ENCODE peak calls at places on chromosomes 3 and 15, in seven cellular contexts. L is AG20443, F is K562, X is EH, N is C1 segment of cervical spinal cord, M is GOT3, R is NCI-H69. G is an unnamed sample.

GRCh38 chr3:88114878-88115549 is 34.7 kb upstream of the C3orf38 start:
- DNase-seq in L (no peak), F (no peak), X (no peak), N (no peak), M (no peak), R (no peak), G (no peak)

GRCh38 chr3:79040701-79041100 is 727.1 kb downstream of the ROBO1 start:
- DNase-seq in L (peak; percentile 76), F (no peak), X (peak; percentile 86), N (no peak), M (no peak), R (no peak), G (peak; percentile 73)

GRCh38 chr3:167909443-167910287 is 174.1 kb downstream of the SERPINI1 start:
- DNase-seq in L (no peak), F (no peak), X (no peak), N (no peak), M (no peak), R (no peak), G (no peak)

GRCh38 chr3:12796171-12797123 is at the start of gene CAND2:
- DNase-seq in L (peak; percentile 78), F (peak; percentile 78), X (peak; percentile 55), N (no peak), M (no peak), R (peak; percentile 74), G (peak; percentile 71)

GRCh38 chr3:15290731-15291130 is 41.7 kb downstream of the SH3BP5 start:
- DNase-seq in L (no peak), F (no peak), X (no peak), N (no peak), M (no peak), R (no peak), G (no peak)

GRCh38 chr3:99639579-99639978 is 1.2 kb downstream of the COL8A1 start:
- DNase-seq in L (no peak), F (no peak), X (peak; percentile 30), N (no peak), M (no peak), R (no peak), G (no peak)

GRCh38 chr15:89052474-89052873 is 35.8 kb upstream of the ABHD2 start:
- DNase-seq in L (peak; percentile 88), F (no peak), X (peak; percentile 97), N (no peak), M (no peak), R (no peak), G (peak; percentile 72)

GRCh38 chr3:64214697-64215018 is 10.6 kb downstream of the PRICKLE2 start:
- DNase-seq in L (peak; percentile 24), F (no peak), X (no peak), N (no peak), M (no peak), R (no peak), G (peak; percentile 76)

GRCh38 chr15:79121571-79121970 is 31.0 kb upstream of the RASGRF1 start:
- DNase-seq in L (no peak), F (no peak), X (no peak), N (no peak), M (no peak), R (no peak), G (no peak)